ENCODE peak calls at places on chromosomes 1 and 21, in five cellular contexts. Y, R, M, H and W are unnamed samples. For H3K4me1, the result is how much of the 10 kb centered on the place peaks cover.

GRCh38 chr1:168637350-168637991 is 61.1 kb downstream of the XCL1 start:
- DNase-seq in Y (no peak), R (no peak), M (no peak), H (no peak), W (no peak)

GRCh38 chr1:11383553-11384169 is 95.3 kb upstream of the DISP3 start:
- DNase-seq in Y (no peak), R (no peak), M (no peak), H (no peak), W (no peak)

GRCh38 chr1:203082571-203083462 is 3.0 kb downstream of the MYOG start:
- DNase-seq in Y (no peak), R (no peak), M (peak), H (peak), W (no peak)

GRCh38 chr1:26597629-26598039 is 68.1 kb downstream of the RPS6KA1 start:
- DNase-seq in Y (no peak), R (no peak), M (no peak), H (no peak), W (no peak)

GRCh38 chr1:28359592-28360239 is 9.8 kb upstream of the PHACTR4 start:
- DNase-seq in Y (peak), R (peak), M (peak), H (peak), W (peak)

GRCh38 chr1:25743164-25744139 is 56.5 kb upstream of the SELENON start:
- DNase-seq in Y (peak), R (no peak), M (no peak), H (no peak), W (peak)

GRCh38 chr1:32981003-32981909 is 16.6 kb upstream of the RNF19B start:
- DNase-seq in Y (no peak), R (peak), M (no peak), H (no peak), W (no peak)

GRCh38 chr1:244386595-244386994 is 65.1 kb downstream of the ADSS2 start:
- DNase-seq in Y (no peak), R (no peak), M (no peak), H (no peak), W (no peak)

GRCh38 chr21:45718413-45718812 is 74.9 kb downstream of the PCBP3 start:
- DNase-seq in Y (no peak), R (no peak), M (no peak), H (no peak), W (no peak)

GRCh38 chr1:24713176-24713575 is 32.1 kb upstream of the CLIC4 start:
- DNase-seq in Y (no peak), R (no peak), M (no peak), H (no peak), W (no peak)

GRCh38 chr21:18204931-18205330 is 39.7 kb upstream of the CHODL start:
- DNase-seq in Y (no peak), R (no peak), M (no peak), H (no peak), W (no peak)

DNA sequence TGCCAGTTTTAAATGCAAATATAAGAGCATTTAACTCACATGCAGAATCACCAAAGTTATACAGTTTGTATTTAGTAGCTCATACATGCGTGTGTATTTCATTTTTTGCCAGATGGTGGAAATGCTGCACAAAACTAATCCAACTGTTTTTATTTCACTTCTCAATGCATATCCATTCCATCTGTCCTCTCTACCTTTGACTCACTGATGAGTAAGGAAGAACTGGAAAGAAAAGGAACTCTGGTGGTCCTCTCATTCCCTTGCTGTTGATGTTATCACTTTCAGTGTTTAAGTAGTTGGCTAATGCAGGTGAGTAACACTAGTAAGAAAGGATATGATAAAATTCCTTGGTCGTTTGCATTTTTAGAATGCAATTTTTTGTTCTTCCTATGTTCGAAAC is 5.7 kb upstream of the SLC1A7 start:
- DNase-seq in Y (no peak), R (no peak), M (no peak), H (no peak), W (no peak)
- H3K27ac ChIP-seq in Y (no peak), R (no peak), M (no peak), H (no peak), W (no peak)

DNA sequence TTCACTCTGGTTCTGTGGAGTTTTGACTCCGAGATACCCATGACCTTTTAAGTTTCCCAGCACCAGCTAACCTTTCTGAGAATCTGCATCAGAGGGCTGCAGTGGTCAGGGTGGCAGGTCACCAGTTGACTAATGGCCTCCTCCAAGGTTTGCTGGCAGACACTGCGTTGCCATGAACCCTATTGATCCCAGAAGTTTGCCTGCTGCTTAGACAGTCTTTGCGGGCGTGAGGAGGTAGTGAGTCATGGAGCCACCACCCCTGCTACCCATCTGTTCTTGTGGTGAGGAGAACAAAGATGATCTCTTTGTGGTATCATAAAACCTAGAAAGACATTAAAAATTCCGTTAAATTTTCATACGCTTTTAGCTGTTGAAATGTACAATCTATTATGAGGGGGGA is 180.4 kb downstream of the FGGY start:
- DNase-seq in Y (no peak), R (no peak), M (no peak), H (no peak), W (no peak)
- H3K4me1 ChIP-seq in Y (under half), R (under half), M (under half), H (under half), W (half or more)

GRCh38 chr1:12460911-12461621 is 156.9 kb downstream of the DHRS3 start:
- DNase-seq in Y (peak), R (no peak), M (no peak), H (no peak), W (peak)
- H3K27ac ChIP-seq in Y (peak), R (no peak), M (no peak), H (no peak), W (peak)

GRCh38 chr1:228397966-228398365 is 8.7 kb downstream of the TRIM11 start:
- DNase-seq in Y (no peak), R (no peak), M (peak), H (peak), W (no peak)
- H3K4me1 ChIP-seq in Y (under half), R (under half), M (under half), H (under half), W (under half)

GRCh38 chr1:177932123-177932522 is 37.7 kb downstream of the SEC16B start:
- DNase-seq in Y (no peak), R (no peak), M (no peak), H (no peak), W (no peak)

GRCh38 chr1:177927021-177927596 is 42.7 kb downstream of the SEC16B start:
- DNase-seq in Y (no peak), R (no peak), M (no peak), H (no peak), W (no peak)

GRCh38 chr1:177926201-177926600 is 43.7 kb downstream of the SEC16B start:
- DNase-seq in Y (no peak), R (no peak), M (no peak), H (no peak), W (no peak)

GRCh38 chr1:177925006-177925405 is 44.9 kb downstream of the SEC16B start:
- DNase-seq in Y (no peak), R (no peak), M (no peak), H (no peak), W (no peak)

GRCh38 chr1:177928194-177928593 is 41.7 kb downstream of the SEC16B start:
- DNase-seq in Y (no peak), R (no peak), M (no peak), H (peak), W (no peak)
- H3K27ac ChIP-seq in Y (no peak), R (no peak), M (no peak), H (no peak), W (no peak)

GRCh38 chr1:112012823-112013222 is 23.4 kb upstream of the KCND3 start:
- DNase-seq in Y (no peak), R (no peak), M (no peak), H (no peak), W (no peak)
- H3K4me1 ChIP-seq in Y (under half), R (under half), M (under half), H (under half), W (under half)

GRCh38 chr1:156295391-156295947 is at the start of gene GLMP:
- DNase-seq in Y (peak), R (peak), M (peak), H (peak), W (peak)
- H3K27ac ChIP-seq in Y (no peak), R (peak), M (no peak), H (no peak), W (peak)

GRCh38 chr1:205314986-205315618 is 6.4 kb downstream of the NUAK2 start:
- DNase-seq in Y (no peak), R (no peak), M (no peak), H (no peak), W (no peak)
- H3K4me1 ChIP-seq in Y (half or more), R (half or more), M (under half), H (under half), W (half or more)